ENCODE peak calls at places on chromosomes 16 and 17, in nine cellular contexts. L is cardiac muscle cell, O is RCC 7860, D is anterior cingulate cortex, E is fibroblast of mammary gland, H is EL, J is GM04504, F is IMR-90, M is mucosa of descending colon. W is an unnamed sample.

GRCh38 chr17:49914096-49914490 is 54.9 kb upstream of the DLX4 start:
- DNase-seq in L (no peak), O (no peak), D (no peak), E (no peak), H (no peak), J (no peak), F (no peak), M (no peak), W (no peak)

GRCh38 chr16:55530316-55530856 is 21.5 kb downstream of the LPCAT2 start:
- DNase-seq in L (no peak), O (no peak), D (no peak), E (no peak), H (no peak), J (no peak), F (no peak), M (no peak), W (no peak)

GRCh38 chr17:8673621-8674020 is 43.1 kb upstream of the MYH10 start:
- DNase-seq in L (no peak), O (no peak), D (no peak), E (peak), H (no peak), J (no peak), F (peak), M (no peak), W (no peak)

GRCh38 chr16:8966781-8967436 is 3.2 kb upstream of the USP7 start:
- DNase-seq in L (no peak), O (no peak), D (no peak), E (no peak), H (no peak), J (no peak), F (no peak), M (no peak), W (no peak)

GRCh38 chr16:22347100-22347820 is 27.2 kb downstream of the CDR2 start:
- DNase-seq in L (no peak), O (no peak), D (no peak), E (no peak), H (no peak), J (no peak), F (no peak), M (no peak), W (no peak)

GRCh38 chr16:24499193-24499814 is 40.1 kb upstream of the RBBP6 start:
- DNase-seq in L (peak), O (no peak), D (peak), E (peak), H (peak), J (no peak), F (peak), M (no peak), W (peak)

GRCh38 chr17:36544049-36544319 is 735 bp upstream of the GGNBP2 start:
- DNase-seq in L (peak), O (peak), D (peak), E (peak), H (peak), J (peak), F (peak), M (peak), W (no peak)

GRCh38 chr17:40173091-40173777 is 4.0 kb upstream of the RAPGEFL1 start:
- DNase-seq in L (no peak), O (no peak), D (no peak), E (no peak), H (no peak), J (no peak), F (no peak), M (no peak), W (no peak)

GRCh38 chr17:66533572-66533971 is 231.2 kb downstream of the PRKCA start:
- DNase-seq in L (peak), O (no peak), D (peak), E (peak), H (no peak), J (no peak), F (peak), M (no peak), W (no peak)

GRCh38 chr17:47884427-47884740 is 11.7 kb upstream of the SP2 start:
- DNase-seq in L (no peak), O (no peak), D (no peak), E (no peak), H (no peak), J (no peak), F (no peak), M (no peak), W (no peak)

GRCh38 chr16:23107117-23107516 is 42.1 kb downstream of the USP31 start:
- DNase-seq in L (no peak), O (no peak), D (no peak), E (no peak), H (no peak), J (no peak), F (no peak), M (no peak), W (no peak)

GRCh38 chr17:29133146-29133713 is 47.0 kb downstream of the MYO18A start:
- DNase-seq in L (peak), O (peak), D (no peak), E (peak), H (peak), J (peak), F (peak), M (no peak), W (no peak)